ENCODE peak calls at places on chromosomes 1 and 21, in four cellular contexts. One of them, this sample, is unnamed. For H3K4me1, the result is how much of the 10 kb centered on the place peaks cover.

GRCh38 chr21:17673261-17674020 is 60.7 kb upstream of the BTG3 start:
- DNase-seq in body of pancreas: no peak
- DNase-seq in endothelial cell of umbilical vein: no peak
- DNase-seq in uterus: no peak
- DNase-seq in this sample: no peak

GRCh38 chr21:45513003-45513706 is 29.1 kb downstream of the SLC19A1 start:
- DNase-seq in endothelial cell of umbilical vein: no peak
- DNase-seq in uterus: no peak
- DNase-seq in body of pancreas: peak
- DNase-seq in this sample: peak

GRCh38 chr1:9917901-9918300 is 7.8 kb upstream of the CTNNBIP1 start:
- DNase-seq in endothelial cell of umbilical vein: no peak
- DNase-seq in body of pancreas: no peak
- DNase-seq in uterus: no peak
- DNase-seq in this sample: no peak

GRCh38 chr1:113809651-113810602 is 2.3 kb downstream of the RSBN1 start:
- DNase-seq in uterus: no peak
- DNase-seq in body of pancreas: no peak
- DNase-seq in endothelial cell of umbilical vein: peak
- DNase-seq in this sample: no peak

GRCh38 chr1:161879261-161879660 is 113.1 kb downstream of the ATF6 start:
- DNase-seq in uterus: no peak
- DNase-seq in endothelial cell of umbilical vein: no peak
- DNase-seq in body of pancreas: no peak
- DNase-seq in this sample: no peak

GRCh38 chr1:205826975-205827374 is 14.0 kb upstream of the SLC41A1 start:
- DNase-seq in endothelial cell of umbilical vein: no peak
- DNase-seq in uterus: no peak
- DNase-seq in body of pancreas: no peak
- DNase-seq in this sample: no peak

GRCh38 chr1:110292327-110292741 is 46.8 kb upstream of the RBM15 start:
- DNase-seq in endothelial cell of umbilical vein: peak
- DNase-seq in uterus: no peak
- DNase-seq in body of pancreas: no peak
- DNase-seq in this sample: no peak

GRCh38 chr1:176670853-176671252 is 207.9 kb downstream of the PAPPA2 start:
- DNase-seq in endothelial cell of umbilical vein: no peak
- DNase-seq in body of pancreas: peak
- DNase-seq in uterus: no peak
- DNase-seq in this sample: no peak

GRCh38 chr1:35222322-35223108 is 29.6 kb upstream of the SFPQ start:
- DNase-seq in body of pancreas: no peak
- DNase-seq in endothelial cell of umbilical vein: no peak
- DNase-seq in uterus: peak
- DNase-seq in this sample: no peak

GRCh38 chr1:241711326-241711725 is 59.2 kb downstream of the WDR64 start:
- DNase-seq in endothelial cell of umbilical vein: no peak
- DNase-seq in body of pancreas: no peak
- DNase-seq in uterus: no peak
- DNase-seq in this sample: no peak

GRCh38 chr1:108661030-108661609 is at the start of gene HENMT1:
- DNase-seq in endothelial cell of umbilical vein: peak
- DNase-seq in body of pancreas: peak
- DNase-seq in uterus: peak
- DNase-seq in this sample: peak

GRCh38 chr1:174626031-174627020 is 178.6 kb downstream of the GPR52 start:
- DNase-seq in uterus: no peak
- DNase-seq in body of pancreas: no peak
- DNase-seq in endothelial cell of umbilical vein: no peak
- DNase-seq in this sample: no peak

GRCh38 chr1:29789910-29790247 is 553.6 kb downstream of the PTPRU start:
- DNase-seq in endothelial cell of umbilical vein: no peak
- DNase-seq in body of pancreas: no peak
- DNase-seq in uterus: no peak
- DNase-seq in this sample: no peak

GRCh38 chr21:14616303-14617039 is 70.4 kb upstream of the SAMSN1 start:
- DNase-seq in uterus: no peak
- DNase-seq in endothelial cell of umbilical vein: no peak
- DNase-seq in body of pancreas: no peak
- DNase-seq in this sample: no peak

GRCh38 chr1:201166964-201167624 is 12.8 kb upstream of the TMEM9 start:
- DNase-seq in body of pancreas: peak
- DNase-seq in endothelial cell of umbilical vein: no peak
- DNase-seq in uterus: no peak
- DNase-seq in this sample: no peak

GRCh38 chr1:39130297-39130696 is 74.2 kb upstream of the MACF1 start:
- DNase-seq in endothelial cell of umbilical vein: no peak
- DNase-seq in uterus: no peak
- DNase-seq in body of pancreas: no peak
- DNase-seq in this sample: no peak

GRCh38 chr1:116457944-116458343 is 84.9 kb downstream of the ATP1A1 start:
- DNase-seq in uterus: no peak
- DNase-seq in endothelial cell of umbilical vein: no peak
- DNase-seq in body of pancreas: no peak
- DNase-seq in this sample: no peak

GRCh38 chr1:116453481-116453880 is 80.4 kb downstream of the ATP1A1 start:
- DNase-seq in body of pancreas: no peak
- DNase-seq in endothelial cell of umbilical vein: no peak
- DNase-seq in uterus: no peak
- DNase-seq in this sample: no peak

GRCh38 chr1:116453906-116454305 is 80.9 kb downstream of the ATP1A1 start:
- DNase-seq in endothelial cell of umbilical vein: no peak
- DNase-seq in body of pancreas: no peak
- DNase-seq in uterus: no peak
- DNase-seq in this sample: no peak

GRCh38 chr1:116455509-116455908 is 82.5 kb downstream of the ATP1A1 start:
- DNase-seq in body of pancreas: no peak
- DNase-seq in uterus: no peak
- DNase-seq in endothelial cell of umbilical vein: no peak
- DNase-seq in this sample: no peak

GRCh38 chr1:116454940-116455339 is 81.9 kb downstream of the ATP1A1 start:
- DNase-seq in body of pancreas: no peak
- DNase-seq in endothelial cell of umbilical vein: no peak
- DNase-seq in uterus: no peak
- DNase-seq in this sample: no peak
- H3K27ac ChIP-seq in body of pancreas: no peak
- H3K27ac ChIP-seq in endothelial cell of umbilical vein: no peak
- H3K27ac ChIP-seq in uterus: no peak
- H3K27ac ChIP-seq in this sample: no peak

GRCh38 chr1:178055779-178056471 is 38.0 kb upstream of the RASAL2 start:
- DNase-seq in uterus: no peak
- DNase-seq in endothelial cell of umbilical vein: no peak
- DNase-seq in body of pancreas: no peak
- DNase-seq in this sample: no peak
- H3K4me1 ChIP-seq in uterus: under half
- H3K4me1 ChIP-seq in endothelial cell of umbilical vein: under half
- H3K4me1 ChIP-seq in body of pancreas: under half
- H3K4me1 ChIP-seq in this sample: under half

DNA sequence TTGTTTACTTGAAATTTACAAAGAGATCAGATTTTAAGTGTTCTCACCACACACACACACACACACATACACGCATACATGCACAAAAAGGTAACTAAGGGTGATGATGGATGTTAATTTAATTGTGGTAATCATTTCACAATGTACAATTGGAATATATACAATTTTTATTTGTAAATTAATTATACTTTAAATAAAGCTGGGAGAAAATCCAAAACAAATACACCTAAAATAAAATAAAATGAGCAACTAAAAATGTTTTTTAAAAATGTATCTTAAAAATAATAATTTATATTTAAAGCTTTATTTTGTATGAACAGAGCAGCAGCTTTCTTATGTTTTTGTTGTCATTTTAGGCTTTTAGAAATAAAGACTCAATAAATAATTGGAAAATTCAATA is 8.2 kb upstream of the INSL5 start:
- DNase-seq in uterus: no peak
- DNase-seq in endothelial cell of umbilical vein: no peak
- DNase-seq in body of pancreas: no peak
- DNase-seq in this sample: no peak
- TF ChIP-seq POLR2A in uterus: no peak
- TF ChIP-seq POLR2A in endothelial cell of umbilical vein: no peak
- TF ChIP-seq POLR2A in body of pancreas: no peak
- TF ChIP-seq POLR2A in this sample: no peak

DNA sequence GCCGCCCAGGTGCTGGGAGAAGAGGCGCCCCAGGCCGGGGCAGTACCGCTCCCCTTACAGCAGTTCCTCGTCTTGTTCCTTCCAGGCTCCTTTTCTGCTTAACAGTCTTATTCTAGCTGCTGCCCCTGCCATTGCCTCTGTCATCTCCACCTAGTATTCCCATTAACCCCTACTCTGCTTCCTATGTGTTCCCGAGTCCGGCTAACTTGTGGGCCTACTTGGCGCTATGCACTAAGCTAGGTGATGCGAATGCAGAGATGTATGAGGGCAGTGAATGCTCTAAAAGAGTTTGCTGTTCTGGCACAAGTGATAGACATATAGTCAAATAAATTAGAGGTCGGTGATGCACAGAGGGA is 276 bp upstream of the IQGAP3 start:
- DNase-seq in uterus: no peak
- DNase-seq in body of pancreas: no peak
- DNase-seq in endothelial cell of umbilical vein: no peak
- DNase-seq in this sample: no peak
- H3K27ac ChIP-seq in uterus: no peak
- H3K27ac ChIP-seq in body of pancreas: no peak
- H3K27ac ChIP-seq in endothelial cell of umbilical vein: no peak
- H3K27ac ChIP-seq in this sample: no peak

DNA sequence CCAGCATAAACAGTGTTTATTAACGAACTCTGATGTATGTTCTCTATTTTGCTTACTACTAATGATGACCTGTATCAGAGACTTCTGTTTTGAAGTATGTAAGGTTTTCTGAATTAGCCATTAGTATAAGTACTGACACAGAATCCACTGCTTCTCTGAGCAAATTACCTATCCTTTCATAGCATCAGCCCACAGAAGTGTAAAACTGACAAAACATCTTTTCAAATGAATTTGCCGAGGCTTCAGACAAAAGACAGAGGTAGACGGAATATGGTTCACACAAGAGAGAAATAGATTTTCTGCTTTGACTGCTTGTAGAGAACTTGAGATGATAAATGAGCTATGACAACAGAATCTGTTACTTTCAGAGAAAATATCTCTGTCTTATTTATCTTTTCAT is 1051.6 kb downstream of the AMY1C start:
- DNase-seq in uterus: no peak
- DNase-seq in body of pancreas: no peak
- DNase-seq in endothelial cell of umbilical vein: no peak
- DNase-seq in this sample: no peak
- H3K4me1 ChIP-seq in uterus: under half
- H3K4me1 ChIP-seq in body of pancreas: under half
- H3K4me1 ChIP-seq in endothelial cell of umbilical vein: under half
- H3K4me1 ChIP-seq in this sample: under half

GRCh38 chr21:33551664-33552063 is 8.8 kb downstream of the SON start:
- DNase-seq in endothelial cell of umbilical vein: no peak
- DNase-seq in uterus: no peak
- DNase-seq in body of pancreas: no peak
- DNase-seq in this sample: no peak

GRCh38 chr21:33552093-33552998 is 9.5 kb downstream of the SON start:
- DNase-seq in body of pancreas: no peak
- DNase-seq in uterus: no peak
- DNase-seq in endothelial cell of umbilical vein: no peak
- DNase-seq in this sample: no peak

GRCh38 chr21:33554982-33555344 is 12.1 kb downstream of the SON start:
- DNase-seq in body of pancreas: no peak
- DNase-seq in uterus: no peak
- DNase-seq in endothelial cell of umbilical vein: no peak
- DNase-seq in this sample: no peak

GRCh38 chr21:33552999-33553598 is 10.3 kb downstream of the SON start:
- DNase-seq in body of pancreas: no peak
- DNase-seq in uterus: no peak
- DNase-seq in endothelial cell of umbilical vein: no peak
- DNase-seq in this sample: no peak

GRCh38 chr21:33554236-33554981 is 11.6 kb downstream of the SON start:
- DNase-seq in body of pancreas: no peak
- DNase-seq in uterus: no peak
- DNase-seq in endothelial cell of umbilical vein: no peak
- DNase-seq in this sample: no peak
- TF ChIP-seq POLR2A in body of pancreas: no peak
- TF ChIP-seq POLR2A in uterus: no peak
- TF ChIP-seq POLR2A in endothelial cell of umbilical vein: no peak
- TF ChIP-seq POLR2A in this sample: no peak

DNA sequence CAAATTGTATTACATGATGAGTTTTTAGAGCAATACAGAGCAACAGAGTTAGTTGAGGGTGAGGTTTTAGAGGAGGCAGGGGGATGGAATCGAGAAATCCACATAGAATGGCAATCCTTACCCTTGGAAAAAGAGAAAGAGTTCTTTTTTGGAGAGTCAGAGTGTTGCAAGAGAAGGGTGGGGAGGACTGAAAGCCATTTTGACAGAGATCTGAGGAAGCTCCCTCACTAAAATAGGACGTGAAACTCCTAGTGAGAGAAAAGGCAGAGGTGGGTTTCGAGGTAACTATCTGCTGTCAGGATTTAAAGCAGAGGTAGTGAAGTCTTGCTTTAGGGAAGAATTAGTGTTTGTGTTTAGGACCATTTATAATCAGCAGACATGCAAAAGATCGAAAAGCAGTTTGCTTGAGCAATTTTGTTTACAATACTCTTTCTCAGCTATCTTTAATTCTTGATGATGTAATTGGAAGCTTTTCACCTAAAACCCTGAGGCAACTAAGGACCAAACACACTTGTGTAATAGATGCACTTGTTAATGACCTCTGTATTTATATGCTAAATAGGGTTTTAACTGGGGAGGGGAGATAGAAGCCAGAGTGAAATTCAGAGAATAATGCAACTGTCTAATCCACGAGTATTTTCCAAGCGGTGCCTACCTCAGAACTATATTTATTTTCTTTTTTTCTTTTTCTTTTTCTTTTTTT is 20.0 kb downstream of the ADAMTS5 start:
- DNase-seq in endothelial cell of umbilical vein: no peak
- DNase-seq in body of pancreas: no peak
- DNase-seq in uterus: no peak
- DNase-seq in this sample: no peak
- H3K27ac ChIP-seq in endothelial cell of umbilical vein: no peak
- H3K27ac ChIP-seq in body of pancreas: no peak
- H3K27ac ChIP-seq in uterus: peak
- H3K27ac ChIP-seq in this sample: no peak

GRCh38 chr1:220884109-220884980 is 5.1 kb downstream of the HLX start:
- DNase-seq in endothelial cell of umbilical vein: no peak
- DNase-seq in uterus: no peak
- DNase-seq in body of pancreas: peak
- DNase-seq in this sample: no peak
- H3K4me1 ChIP-seq in endothelial cell of umbilical vein: under half
- H3K4me1 ChIP-seq in uterus: under half
- H3K4me1 ChIP-seq in body of pancreas: under half
- H3K4me1 ChIP-seq in this sample: under half